ENCODE peak calls at places on chromosomes 7 and 10, in five cellular contexts. N is H1, U is GM12878, V is SK-N-SH, T is K562. X is an unnamed sample.

GRCh38 chr7:100825215-100825671 is 2.1 kb downstream of the EPHB4 start:
- DNase-seq in T (peak), N (no peak), U (no peak), V (peak), X (no peak)

GRCh38 chr10:93206652-93207051 is 133.0 kb downstream of the CYP26A1 start:
- DNase-seq in T (peak), V (no peak), N (no peak), U (no peak), X (no peak)

GRCh38 chr10:69619626-69620025 is 10.4 kb upstream of the FAM241B start:
- DNase-seq in U (no peak), N (no peak), T (no peak), V (no peak), X (no peak)

GRCh38 chr7:144830024-144830785 is 5.6 kb downstream of the TPK1 start:
- DNase-seq in U (no peak), V (no peak), N (no peak), T (peak), X (no peak)

GRCh38 chr10:1563028-1563427 is 174.3 kb downstream of the ADARB2 start:
- DNase-seq in V (no peak), T (no peak), N (no peak), U (no peak), X (no peak)

GRCh38 chr10:1309969-1310789 is 254.0 kb downstream of the WDR37 start:
- DNase-seq in N (peak), U (no peak), V (no peak), T (no peak), X (no peak)

GRCh38 chr7:24865994-24866615 is 108.8 kb upstream of the GSDME start:
- DNase-seq in U (no peak), N (no peak), T (no peak), V (no peak), X (no peak)

GRCh38 chr7:43693687-43694398 is 35.5 kb downstream of the COA1 start:
- DNase-seq in T (no peak), N (no peak), U (no peak), V (no peak), X (no peak)

GRCh38 chr7:121994625-121995410 is 121.9 kb downstream of the PTPRZ1 start:
- DNase-seq in V (peak), T (peak), U (no peak), N (peak), X (peak)

GRCh38 chr10:99777918-99778716 is 4.3 kb upstream of the ABCC2 start:
- DNase-seq in T (peak), N (no peak), U (no peak), V (no peak), X (peak)

GRCh38 chr7:35253182-35253679 is 669 bp downstream of the TBX20 start:
- DNase-seq in T (no peak), V (peak), U (no peak), N (no peak), X (no peak)
- TF ChIP-seq POLR2AphosphoS5 in T (no peak), V (no peak), U (no peak), N (no peak), X (no peak)

GRCh38 chr10:125848371-125848770 is 25.0 kb downstream of the BCCIP start:
- DNase-seq in V (no peak), U (no peak), T (no peak), N (no peak), X (no peak)

GRCh38 chr10:125848857-125849256 is 25.5 kb downstream of the BCCIP start:
- DNase-seq in U (no peak), N (no peak), V (no peak), T (no peak), X (no peak)

GRCh38 chr10:125849448-125849847 is 26.1 kb downstream of the BCCIP start:
- DNase-seq in V (no peak), U (no peak), T (no peak), N (no peak), X (no peak)

GRCh38 chr10:125846894-125847293 is 23.5 kb downstream of the BCCIP start:
- DNase-seq in T (no peak), U (no peak), V (no peak), N (no peak), X (no peak)

DNA sequence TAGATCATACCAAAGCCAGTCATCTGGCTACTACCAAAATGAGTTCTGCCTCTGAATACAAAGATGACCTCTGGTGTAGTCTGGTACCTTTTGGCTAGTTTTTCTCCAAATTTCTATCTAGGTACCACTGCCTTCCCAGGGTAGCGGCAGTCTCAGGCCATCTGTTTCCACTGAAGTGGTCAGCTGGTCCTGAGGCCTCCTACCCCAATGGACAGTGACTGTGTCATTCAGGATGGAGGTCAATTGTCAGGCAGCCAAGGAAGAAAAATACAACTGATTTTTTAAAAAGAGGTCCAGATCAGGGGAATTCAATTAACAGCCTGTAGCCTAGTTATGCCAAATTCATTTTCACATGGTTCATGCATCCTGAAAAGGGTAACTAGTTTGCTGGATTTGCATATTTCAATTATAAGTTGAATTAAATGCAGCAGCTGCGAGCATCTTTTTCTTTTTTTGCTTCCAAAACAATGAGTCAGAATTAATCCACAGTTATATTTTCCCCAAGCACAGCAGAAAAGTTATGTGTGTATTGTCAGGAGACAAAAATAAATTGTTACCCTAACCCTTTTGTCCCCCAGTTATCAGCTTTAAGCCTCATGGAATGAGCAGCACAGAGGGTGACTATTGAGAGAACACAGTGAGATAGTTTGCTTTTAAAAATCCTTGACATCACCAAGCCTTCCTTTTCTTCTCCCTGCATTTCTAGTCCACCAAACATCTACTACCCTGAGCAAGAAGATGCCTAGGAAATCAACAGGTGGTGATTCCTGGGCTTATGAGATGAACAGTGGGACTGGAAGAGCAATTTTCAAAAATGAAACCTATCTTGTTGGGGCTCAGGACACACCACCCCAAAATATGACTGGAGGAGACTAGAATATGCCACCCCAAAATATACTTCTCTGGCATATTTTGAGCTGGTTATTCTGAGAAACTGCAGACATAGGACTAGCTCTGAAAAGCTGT is 27.7 kb downstream of the BCCIP start:
- DNase-seq in T (no peak), V (no peak), U (no peak), N (no peak), X (no peak)
- TF ChIP-seq GABPA in T (no peak), V (no peak), U (no peak), N (no peak), X (no peak)

DNA sequence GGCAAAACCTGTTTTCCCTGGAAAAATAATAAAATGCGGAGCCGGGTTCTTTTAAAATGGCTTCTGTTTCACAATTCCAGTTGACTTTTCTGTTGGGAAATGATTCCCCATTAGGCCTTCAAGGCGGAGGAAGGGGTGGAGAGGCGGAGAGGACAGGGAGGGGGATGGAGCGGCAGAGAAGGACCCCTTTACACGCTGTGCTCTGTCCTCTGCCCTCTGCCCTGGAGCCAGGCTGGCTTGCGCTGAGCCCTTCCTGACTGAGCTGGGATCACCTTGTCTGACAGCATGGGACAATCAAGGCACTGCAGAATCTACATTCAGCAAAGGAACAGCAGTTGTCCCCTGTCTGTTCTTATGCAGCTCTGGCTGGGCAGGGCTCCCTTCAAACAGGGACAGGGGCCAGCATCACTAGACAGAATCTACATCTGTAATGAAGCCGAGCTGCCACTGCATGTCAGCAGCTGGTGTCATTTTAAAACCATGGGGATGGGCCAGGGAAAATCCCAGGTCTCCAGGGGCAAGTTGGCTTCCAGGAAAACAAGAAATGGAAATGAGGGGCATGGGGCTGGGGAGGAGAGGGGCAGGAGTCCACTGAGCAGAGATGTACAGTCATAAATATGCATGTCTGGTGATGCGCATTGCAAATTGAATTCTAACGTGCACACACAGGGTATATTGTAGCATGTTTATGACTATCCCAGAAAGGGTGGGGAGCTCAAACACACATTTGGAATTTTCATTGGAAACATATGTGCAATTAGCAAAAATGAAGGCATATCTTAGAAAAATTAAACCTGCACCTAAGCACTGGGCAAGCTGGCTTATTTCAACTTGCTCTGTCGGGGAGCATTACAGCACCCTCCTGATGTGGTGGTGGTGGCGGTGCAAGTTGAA is 119.9 kb downstream of the MKX start:
- DNase-seq in V (no peak), U (no peak), N (no peak), T (no peak), X (no peak)
- H3K27ac ChIP-seq in V (no peak), U (no peak), N (no peak), T (no peak), X (no peak)

GRCh38 chr10:125925244-125925834 is 29.0 kb downstream of the FANK1 start:
- DNase-seq in V (no peak), T (no peak), N (no peak), U (no peak), X (no peak)

GRCh38 chr10:125928928-125929585 is 32.7 kb downstream of the FANK1 start:
- DNase-seq in V (no peak), T (no peak), U (no peak), N (no peak), X (no peak)

GRCh38 chr10:125926247-125926646 is 29.9 kb downstream of the FANK1 start:
- DNase-seq in T (no peak), U (no peak), N (no peak), V (no peak), X (no peak)

GRCh38 chr10:125933693-125934092 is 37.3 kb downstream of the FANK1 start:
- DNase-seq in T (no peak), V (no peak), N (no peak), U (no peak), X (no peak)

DNA sequence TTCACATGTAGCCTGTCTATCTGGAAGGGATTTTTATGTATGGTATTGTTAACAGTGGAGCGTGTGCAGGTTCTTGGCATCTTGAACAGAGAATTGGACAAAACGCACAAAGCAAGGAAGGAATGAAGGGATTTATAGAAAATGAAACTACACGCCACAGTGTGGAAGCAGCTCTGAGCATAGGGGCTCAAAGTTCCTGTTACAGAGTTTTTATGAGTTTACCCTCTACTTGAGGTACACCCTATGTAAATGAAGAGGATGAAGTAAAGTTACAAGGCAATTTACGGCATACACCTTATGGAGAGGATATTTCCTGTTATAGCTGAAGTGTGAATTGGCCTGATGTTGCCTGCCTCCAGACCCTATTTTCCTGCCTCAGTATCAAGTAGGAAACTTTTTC is 33.2 kb downstream of the FANK1 start:
- DNase-seq in U (no peak), T (no peak), N (no peak), V (no peak), X (no peak)
- TF ChIP-seq POLR2AphosphoS5 in U (no peak), T (no peak), N (no peak), V (no peak), X (no peak)

GRCh38 chr7:16062269-16062668 is 359.1 kb downstream of the CRPPA start:
- DNase-seq in T (no peak), U (no peak), V (no peak), N (no peak), X (no peak)

GRCh38 chr7:16061630-16062029 is 359.7 kb downstream of the CRPPA start:
- DNase-seq in V (no peak), N (no peak), U (no peak), T (no peak), X (no peak)

GRCh38 chr7:16063241-16063640 is 358.1 kb downstream of the CRPPA start:
- DNase-seq in U (no peak), T (no peak), V (no peak), N (no peak), X (no peak)

GRCh38 chr7:16061011-16061410 is 360.3 kb downstream of the CRPPA start:
- DNase-seq in V (no peak), U (no peak), N (no peak), T (no peak), X (no peak)

GRCh38 chr7:16060492-16060891 is 360.8 kb downstream of the CRPPA start:
- DNase-seq in N (no peak), T (no peak), U (no peak), V (no peak), X (no peak)
- TF ChIP-seq GABPA in N (no peak), T (no peak), U (no peak), V (no peak), X (no peak)